ENCODE peak calls at places on chromosome 14, in six cellular contexts. One of them, this sample, is unnamed.

GRCh38 chr14:64841121-64841611 is 38.5 kb downstream of the SPTB start:
- DNase-seq in tibial artery: no peak
- DNase-seq in heart right ventricle: peak; percentile 48
- DNase-seq in stomach: no peak
- DNase-seq in WERI-Rb-1: no peak
- DNase-seq in CD8-positive, alpha-beta T cell: no peak
- DNase-seq in this sample: no peak

GRCh38 chr14:34018564-34019244 is 67.8 kb upstream of the EGLN3 start:
- DNase-seq in WERI-Rb-1: no peak
- DNase-seq in stomach: no peak
- DNase-seq in heart right ventricle: peak; percentile 13
- DNase-seq in tibial artery: peak; percentile 51
- DNase-seq in CD8-positive, alpha-beta T cell: no peak
- DNase-seq in this sample: no peak

GRCh38 chr14:68987653-68988036 is 8.5 kb upstream of the ACTN1 start:
- DNase-seq in WERI-Rb-1: peak; percentile 41
- DNase-seq in tibial artery: no peak
- DNase-seq in stomach: no peak
- DNase-seq in CD8-positive, alpha-beta T cell: no peak
- DNase-seq in heart right ventricle: no peak
- DNase-seq in this sample: no peak

GRCh38 chr14:68662395-68662794 is 130.5 kb downstream of the ZFP36L1 start:
- DNase-seq in WERI-Rb-1: peak; percentile 69
- DNase-seq in stomach: no peak
- DNase-seq in tibial artery: no peak
- DNase-seq in heart right ventricle: no peak
- DNase-seq in CD8-positive, alpha-beta T cell: no peak
- DNase-seq in this sample: no peak

GRCh38 chr14:57199911-57200310 is 68.8 kb downstream of the EXOC5 start:
- DNase-seq in tibial artery: no peak
- DNase-seq in CD8-positive, alpha-beta T cell: no peak
- DNase-seq in stomach: no peak
- DNase-seq in WERI-Rb-1: no peak
- DNase-seq in heart right ventricle: no peak
- DNase-seq in this sample: no peak

GRCh38 chr14:88919502-88919901 is 95.1 kb downstream of the TTC8 start:
- DNase-seq in stomach: no peak
- DNase-seq in WERI-Rb-1: no peak
- DNase-seq in tibial artery: no peak
- DNase-seq in CD8-positive, alpha-beta T cell: no peak
- DNase-seq in heart right ventricle: no peak
- DNase-seq in this sample: peak; percentile 65

GRCh38 chr14:88142990-88143389 is 138.1 kb downstream of the GPR65 start:
- DNase-seq in stomach: no peak
- DNase-seq in heart right ventricle: no peak
- DNase-seq in WERI-Rb-1: no peak
- DNase-seq in tibial artery: no peak
- DNase-seq in CD8-positive, alpha-beta T cell: no peak
- DNase-seq in this sample: no peak

GRCh38 chr14:67137744-67138371 is 51.4 kb upstream of the GARIN2 start:
- DNase-seq in tibial artery: no peak
- DNase-seq in WERI-Rb-1: no peak
- DNase-seq in CD8-positive, alpha-beta T cell: no peak
- DNase-seq in stomach: no peak
- DNase-seq in heart right ventricle: no peak
- DNase-seq in this sample: no peak

GRCh38 chr14:52348279-52348678 is 34.2 kb downstream of the PTGER2 start:
- DNase-seq in stomach: no peak
- DNase-seq in heart right ventricle: no peak
- DNase-seq in WERI-Rb-1: no peak
- DNase-seq in CD8-positive, alpha-beta T cell: no peak
- DNase-seq in tibial artery: no peak
- DNase-seq in this sample: no peak

GRCh38 chr14:69006346-69006745 is 27.2 kb upstream of the ACTN1 start:
- DNase-seq in CD8-positive, alpha-beta T cell: no peak
- DNase-seq in WERI-Rb-1: no peak
- DNase-seq in tibial artery: no peak
- DNase-seq in heart right ventricle: no peak
- DNase-seq in stomach: no peak
- DNase-seq in this sample: no peak

GRCh38 chr14:24339284-24340151 is at the start of gene RIPK3:
- DNase-seq in heart right ventricle: peak; percentile 56
- DNase-seq in WERI-Rb-1: no peak
- DNase-seq in CD8-positive, alpha-beta T cell: no peak
- DNase-seq in stomach: peak; percentile 80
- DNase-seq in tibial artery: peak; percentile 51
- DNase-seq in this sample: peak; percentile 91
- H3K36me3 ChIP-seq in heart right ventricle: peaks cover 12% of the 10 kb centered on the region
- H3K36me3 ChIP-seq in WERI-Rb-1: no peaks in the 10 kb centered on the region
- H3K36me3 ChIP-seq in CD8-positive, alpha-beta T cell: no peaks in the 10 kb centered on the region
- H3K36me3 ChIP-seq in stomach: peaks cover 25% of the 10 kb centered on the region
- H3K36me3 ChIP-seq in tibial artery: no peaks in the 10 kb centered on the region
- H3K36me3 ChIP-seq in this sample: no peaks in the 10 kb centered on the region

DNA sequence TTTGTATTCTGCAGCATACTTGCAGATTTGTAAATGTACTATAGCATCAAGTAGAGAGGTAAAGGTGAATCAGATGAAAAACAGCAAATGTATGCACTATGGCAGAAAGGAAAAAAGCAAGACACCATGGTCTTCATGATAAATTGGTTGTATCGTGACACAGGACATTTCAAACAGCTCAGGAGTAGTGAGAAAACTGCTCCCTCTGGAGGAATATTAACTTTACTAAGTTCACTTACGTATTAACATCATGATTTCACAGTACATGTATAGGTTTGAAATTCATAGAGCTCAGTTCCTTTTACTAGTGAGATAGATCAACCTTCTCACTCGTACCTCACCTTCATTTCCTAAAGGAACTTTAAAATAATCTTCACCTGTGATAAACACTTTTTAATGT is 6.5 kb downstream of the MBIP start:
- DNase-seq in WERI-Rb-1: no peak
- DNase-seq in CD8-positive, alpha-beta T cell: no peak
- DNase-seq in tibial artery: no peak
- DNase-seq in heart right ventricle: no peak
- DNase-seq in stomach: no peak
- DNase-seq in this sample: no peak
- TF ChIP-seq CTCF in WERI-Rb-1: no peak
- TF ChIP-seq CTCF in CD8-positive, alpha-beta T cell: no peak
- TF ChIP-seq CTCF in tibial artery: no peak
- TF ChIP-seq CTCF in heart right ventricle: no peak
- TF ChIP-seq CTCF in stomach: no peak
- TF ChIP-seq CTCF in this sample: no peak

GRCh38 chr14:100577986-100578431 is 9.2 kb downstream of the BEGAIN start:
- DNase-seq in heart right ventricle: no peak
- DNase-seq in CD8-positive, alpha-beta T cell: no peak
- DNase-seq in stomach: no peak
- DNase-seq in WERI-Rb-1: no peak
- DNase-seq in tibial artery: no peak
- DNase-seq in this sample: no peak
- H3K36me3 ChIP-seq in heart right ventricle: no peaks in the 10 kb centered on the region
- H3K36me3 ChIP-seq in CD8-positive, alpha-beta T cell: no peaks in the 10 kb centered on the region
- H3K36me3 ChIP-seq in stomach: no peaks in the 10 kb centered on the region
- H3K36me3 ChIP-seq in WERI-Rb-1: no peaks in the 10 kb centered on the region
- H3K36me3 ChIP-seq in tibial artery: no peaks in the 10 kb centered on the region
- H3K36me3 ChIP-seq in this sample: no peaks in the 10 kb centered on the region

GRCh38 chr14:53412819-53413664 is 259.9 kb upstream of the DDHD1 start:
- DNase-seq in tibial artery: no peak
- DNase-seq in heart right ventricle: no peak
- DNase-seq in stomach: no peak
- DNase-seq in CD8-positive, alpha-beta T cell: no peak
- DNase-seq in WERI-Rb-1: peak; percentile 12
- DNase-seq in this sample: peak; percentile 4
- TF ChIP-seq CTCF in tibial artery: no peak
- TF ChIP-seq CTCF in heart right ventricle: peak; percentile 40
- TF ChIP-seq CTCF in stomach: no peak
- TF ChIP-seq CTCF in CD8-positive, alpha-beta T cell: no peak
- TF ChIP-seq CTCF in WERI-Rb-1: peak; percentile 66
- TF ChIP-seq CTCF in this sample: no peak

GRCh38 chr14:81656811-81657210 is 123.2 kb upstream of the SEL1L start:
- DNase-seq in stomach: no peak
- DNase-seq in CD8-positive, alpha-beta T cell: no peak
- DNase-seq in heart right ventricle: no peak
- DNase-seq in tibial artery: no peak
- DNase-seq in WERI-Rb-1: no peak
- DNase-seq in this sample: no peak
- H3K36me3 ChIP-seq in stomach: no peaks in the 10 kb centered on the region
- H3K36me3 ChIP-seq in CD8-positive, alpha-beta T cell: no peaks in the 10 kb centered on the region
- H3K36me3 ChIP-seq in heart right ventricle: no peaks in the 10 kb centered on the region
- H3K36me3 ChIP-seq in tibial artery: no peaks in the 10 kb centered on the region
- H3K36me3 ChIP-seq in WERI-Rb-1: no peaks in the 10 kb centered on the region
- H3K36me3 ChIP-seq in this sample: no peaks in the 10 kb centered on the region

GRCh38 chr14:40371011-40371410 is 938.8 kb upstream of the FBXO33 start:
- DNase-seq in stomach: no peak
- DNase-seq in WERI-Rb-1: no peak
- DNase-seq in tibial artery: no peak
- DNase-seq in heart right ventricle: no peak
- DNase-seq in CD8-positive, alpha-beta T cell: no peak
- DNase-seq in this sample: no peak
- TF ChIP-seq CTCF in stomach: no peak
- TF ChIP-seq CTCF in WERI-Rb-1: no peak
- TF ChIP-seq CTCF in tibial artery: no peak
- TF ChIP-seq CTCF in heart right ventricle: no peak
- TF ChIP-seq CTCF in CD8-positive, alpha-beta T cell: no peak
- TF ChIP-seq CTCF in this sample: no peak

DNA sequence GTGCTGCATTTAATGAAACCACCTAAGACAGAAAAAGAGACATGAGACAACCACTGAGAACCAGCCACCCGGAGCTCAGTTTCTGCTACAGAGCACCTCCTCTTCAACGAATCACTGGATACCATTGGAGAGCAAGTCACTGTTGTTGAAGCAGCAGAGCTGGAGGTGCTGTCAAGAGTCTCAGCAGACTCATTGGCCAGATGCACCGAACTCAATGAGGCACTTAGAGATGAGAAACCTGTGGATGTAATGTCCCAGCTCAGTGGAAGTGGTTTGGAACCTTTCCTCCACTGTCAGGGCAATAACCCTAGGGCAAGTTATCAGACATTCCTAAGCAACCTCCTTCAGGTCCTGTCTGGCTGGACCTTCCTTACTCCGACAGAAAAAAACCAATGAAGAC is 13.1 kb downstream of the NPC2 start:
- DNase-seq in CD8-positive, alpha-beta T cell: no peak
- DNase-seq in WERI-Rb-1: no peak
- DNase-seq in heart right ventricle: no peak
- DNase-seq in stomach: no peak
- DNase-seq in tibial artery: no peak
- DNase-seq in this sample: no peak
- H3K36me3 ChIP-seq in CD8-positive, alpha-beta T cell: peaks cover 4% of the 10 kb centered on the region
- H3K36me3 ChIP-seq in WERI-Rb-1: peaks cover 3% of the 10 kb centered on the region
- H3K36me3 ChIP-seq in heart right ventricle: peaks cover 80% of the 10 kb centered on the region
- H3K36me3 ChIP-seq in stomach: peaks cover 94% of the 10 kb centered on the region
- H3K36me3 ChIP-seq in tibial artery: peaks cover 91% of the 10 kb centered on the region
- H3K36me3 ChIP-seq in this sample: no peaks in the 10 kb centered on the region